ENCODE peak calls at places on chromosomes 5 and 9, in seven cellular contexts. D, J, C, O, G, A and Y are unnamed samples.

GRCh38 chr5:98635631-98636030 is 137.8 kb upstream of the RGMB start:
- DNase-seq in D (no peak), J (no peak), C (no peak), O (no peak), G (no peak), A (no peak), Y (no peak)

GRCh38 chr5:80216753-80217596 is 38.9 kb downstream of the SERINC5 start:
- DNase-seq in D (peak; percentile 79), J (no peak), C (no peak), O (no peak), G (no peak), A (peak; percentile 89), Y (no peak)

GRCh38 chr9:107280543-107280942 is 2.5 kb upstream of the RAD23B start:
- DNase-seq in D (no peak), J (no peak), C (no peak), O (no peak), G (no peak), A (no peak), Y (no peak)

GRCh38 chr5:51495672-51496071 is 112.4 kb downstream of the ISL1 start:
- DNase-seq in D (no peak), J (no peak), C (no peak), O (no peak), G (no peak), A (no peak), Y (no peak)

GRCh38 chr5:39360483-39361071 is 3.7 kb downstream of the C9 start:
- DNase-seq in D (no peak), J (no peak), C (no peak), O (no peak), G (no peak), A (no peak), Y (no peak)

GRCh38 chr5:150514708-150515211 is 6.8 kb downstream of the NDST1 start:
- DNase-seq in D (no peak), J (no peak), C (no peak), O (no peak), G (no peak), A (no peak), Y (no peak)

GRCh38 chr9:109759584-109759983 is 20.4 kb upstream of the PALM2AKAP2 start:
- DNase-seq in D (no peak), J (no peak), C (no peak), O (no peak), G (no peak), A (no peak), Y (no peak)

GRCh38 chr9:112002847-112003457 is 106.3 kb downstream of the UGCG start:
- DNase-seq in D (no peak), J (no peak), C (peak; percentile 41), O (no peak), G (no peak), A (no peak), Y (no peak)

GRCh38 chr5:180522350-180522749 is 28.2 kb downstream of the CNOT6 start:
- DNase-seq in D (no peak), J (no peak), C (peak; percentile 18), O (no peak), G (no peak), A (no peak), Y (no peak)

GRCh38 chr5:156798201-156798600 is 51.9 kb upstream of the PPP1R2B start:
- DNase-seq in D (no peak), J (no peak), C (no peak), O (no peak), G (no peak), A (no peak), Y (no peak)

GRCh38 chr9:91214086-91214485 is 147.6 kb downstream of the AUH start:
- DNase-seq in D (no peak), J (no peak), C (no peak), O (no peak), G (no peak), A (no peak), Y (no peak)

GRCh38 chr9:91555132-91555531 is 131.5 kb upstream of the NFIL3 start:
- DNase-seq in D (no peak), J (no peak), C (no peak), O (no peak), G (no peak), A (no peak), Y (no peak)

GRCh38 chr9:137447722-137448568 is 6.8 kb upstream of the ENTPD8 start:
- DNase-seq in D (no peak), J (no peak), C (no peak), O (no peak), G (no peak), A (no peak), Y (no peak)

GRCh38 chr9:125747053-125747764 is at the start of gene PBX3:
- DNase-seq in D (no peak), J (no peak), C (no peak), O (peak; percentile 48), G (no peak), A (peak; percentile 83), Y (peak; percentile 31)

GRCh38 chr9:110900917-110901316 is 137.4 kb downstream of the LPAR1 start:
- DNase-seq in D (no peak), J (no peak), C (peak; percentile 9), O (no peak), G (no peak), A (no peak), Y (no peak)

GRCh38 chr5:139796061-139796806 is 626 bp downstream of the PSD2 start:
- DNase-seq in D (no peak), J (no peak), C (no peak), O (no peak), G (no peak), A (no peak), Y (no peak)

GRCh38 chr5:141095263-141095641 is 837 bp downstream of the PCDHB2 start:
- DNase-seq in D (no peak), J (no peak), C (no peak), O (no peak), G (no peak), A (no peak), Y (no peak)

GRCh38 chr5:149667084-149667826 is 62.9 kb upstream of the PPARGC1B start:
- DNase-seq in D (no peak), J (peak; percentile 46), C (peak; percentile 57), O (no peak), G (no peak), A (no peak), Y (no peak)

GRCh38 chr5:141669519-141669918 is 12.5 kb downstream of the ARAP3 start:
- DNase-seq in D (no peak), J (no peak), C (no peak), O (no peak), G (no peak), A (no peak), Y (no peak)

GRCh38 chr5:138467711-138468132 is 2.4 kb downstream of the EGR1 start:
- DNase-seq in D (no peak), J (no peak), C (no peak), O (no peak), G (no peak), A (no peak), Y (no peak)

GRCh38 chr9:137618105-137619067 is at the start of gene EHMT1:
- DNase-seq in D (peak; percentile 80), J (peak; percentile 81), C (peak; percentile 83), O (peak; percentile 88), G (peak; percentile 59), A (peak; percentile 93), Y (peak; percentile 68)

GRCh38 chr9:113566011-113566711 is 102.6 kb downstream of the RGS3 start:
- DNase-seq in D (no peak), J (no peak), C (no peak), O (no peak), G (no peak), A (peak; percentile 65), Y (no peak)